ENCODE peak calls at places on chromosomes 5 and 9, in seven cellular contexts. Z is esophagus squamous epithelium; Q is SJSA1; U is neural progenitor cell; B is CD4-positive, CD25-positive, alpha-beta regulatory T cell; K is endothelial cell of umbilical vein; X is AG04450. S is an unnamed sample.

GRCh38 chr5:120734033-120734432 is 269.9 kb downstream of the PRR16 start:
- DNase-seq in Z (no peak), Q (no peak), U (peak), B (no peak), K (no peak), X (no peak), S (no peak)

GRCh38 chr9:37311938-37312730 is 110.4 kb upstream of the GRHPR start:
- DNase-seq in Z (no peak), Q (no peak), U (no peak), B (no peak), K (no peak), X (peak), S (peak)

GRCh38 chr5:143315929-143316328 is 87.6 kb downstream of the NR3C1 start:
- DNase-seq in Z (no peak), Q (peak), U (peak), B (no peak), K (no peak), X (no peak), S (no peak)

GRCh38 chr5:143051244-143052058 is 281.3 kb downstream of the ARHGAP26 start:
- DNase-seq in Z (no peak), Q (no peak), U (no peak), B (no peak), K (no peak), X (peak), S (no peak)

GRCh38 chr5:168578506-168579205 is 512 bp downstream of the PANK3 start:
- DNase-seq in Z (peak), Q (peak), U (no peak), B (no peak), K (no peak), X (peak), S (no peak)

GRCh38 chr9:75083188-75083976 is 4.6 kb downstream of the NMRK1 start:
- DNase-seq in Z (no peak), Q (no peak), U (peak), B (no peak), K (no peak), X (no peak), S (no peak)

GRCh38 chr5:16131878-16132277 is 47.7 kb downstream of the MARCHF11 start:
- DNase-seq in Z (no peak), Q (no peak), U (no peak), B (no peak), K (no peak), X (no peak), S (no peak)

GRCh38 chr9:93224591-93224990 is 40.7 kb downstream of the WNK2 start:
- DNase-seq in Z (no peak), Q (no peak), U (no peak), B (no peak), K (no peak), X (no peak), S (peak)

GRCh38 chr5:54533541-54534179 is 16.1 kb downstream of the SNX18 start:
- DNase-seq in Z (no peak), Q (no peak), U (peak), B (no peak), K (peak), X (no peak), S (no peak)

GRCh38 chr9:127175764-127176163 is 53.3 kb upstream of the ANGPTL2 start:
- DNase-seq in Z (no peak), Q (no peak), U (no peak), B (no peak), K (no peak), X (no peak), S (no peak)

GRCh38 chr9:127445851-127446719 is 5.1 kb downstream of the RPL12 start:
- DNase-seq in Z (no peak), Q (no peak), U (no peak), B (no peak), K (no peak), X (no peak), S (no peak)

GRCh38 chr9:124449381-124450151 is 685 bp upstream of the ADGRD2 start:
- DNase-seq in Z (no peak), Q (no peak), U (no peak), B (no peak), K (no peak), X (no peak), S (no peak)

GRCh38 chr9:136577941-136578619 is 32.2 kb upstream of the NOTCH1 start:
- DNase-seq in Z (no peak), Q (no peak), U (no peak), B (no peak), K (no peak), X (no peak), S (no peak)

GRCh38 chr5:60334281-60334713 is 365.7 kb downstream of the DEPDC1B start:
- DNase-seq in Z (no peak), Q (no peak), U (no peak), B (no peak), K (no peak), X (no peak), S (peak)

GRCh38 chr9:114163517-114163924 is 8.2 kb downstream of the COL27A1 start:
- DNase-seq in Z (no peak), Q (peak), U (peak), B (no peak), K (peak), X (no peak), S (no peak)

GRCh38 chr9:77588319-77588937 is 59.7 kb downstream of the GNA14 start:
- DNase-seq in Z (no peak), Q (peak), U (peak), B (no peak), K (peak), X (peak), S (peak)

GRCh38 chr9:94480205-94480604 is 74.7 kb upstream of the PCAT7 start:
- DNase-seq in Z (no peak), Q (no peak), U (no peak), B (no peak), K (no peak), X (no peak), S (no peak)

GRCh38 chr9:7053903-7054302 is 296.1 kb downstream of the KDM4C start:
- DNase-seq in Z (no peak), Q (no peak), U (no peak), B (no peak), K (no peak), X (no peak), S (no peak)

GRCh38 chr9:134127065-134127580 is 8.8 kb upstream of the WDR5 start:
- DNase-seq in Z (no peak), Q (no peak), U (no peak), B (no peak), K (no peak), X (no peak), S (no peak)

GRCh38 chr5:170821257-170821800 is 37.8 kb downstream of the GABRP start:
- DNase-seq in Z (no peak), Q (no peak), U (no peak), B (no peak), K (no peak), X (no peak), S (no peak)

GRCh38 chr5:18507114-18507513 is 872.9 kb downstream of the TAF11L14 start:
- DNase-seq in Z (no peak), Q (no peak), U (no peak), B (no peak), K (no peak), X (no peak), S (no peak)

GRCh38 chr9:114098021-114098659 is 952 bp downstream of the KIF12 start:
- DNase-seq in Z (no peak), Q (no peak), U (peak), B (no peak), K (no peak), X (no peak), S (no peak)

GRCh38 chr5:82222597-82223574 is 55.3 kb downstream of the RPS23 start:
- DNase-seq in Z (no peak), Q (no peak), U (no peak), B (no peak), K (no peak), X (no peak), S (no peak)

GRCh38 chr9:134062461-134063087 is 5.3 kb downstream of the BRD3 start:
- DNase-seq in Z (no peak), Q (no peak), U (no peak), B (no peak), K (no peak), X (no peak), S (no peak)

GRCh38 chr5:65142511-65143011 is 339.2 kb downstream of the ADAMTS6 start:
- DNase-seq in Z (no peak), Q (peak), U (peak), B (no peak), K (peak), X (no peak), S (no peak)

GRCh38 chr9:115193777-115194176 is 75.8 kb upstream of the TNC start:
- DNase-seq in Z (no peak), Q (no peak), U (peak), B (no peak), K (no peak), X (no peak), S (no peak)

GRCh38 chr5:55218966-55219365 is 8.1 kb downstream of the MCIDAS start:
- DNase-seq in Z (no peak), Q (no peak), U (no peak), B (no peak), K (no peak), X (no peak), S (no peak)

GRCh38 chr5:109192543-109193281 is 217.1 kb downstream of the PJA2 start:
- DNase-seq in Z (no peak), Q (no peak), U (no peak), B (no peak), K (no peak), X (no peak), S (no peak)

GRCh38 chr5:32018476-32019436 is 155.4 kb downstream of the GOLPH3 start:
- DNase-seq in Z (no peak), Q (no peak), U (no peak), B (no peak), K (no peak), X (no peak), S (no peak)

GRCh38 chr5:166430491-166431319 is 1860.7 kb upstream of the WWC1 start:
- DNase-seq in Z (no peak), Q (no peak), U (peak), B (no peak), K (no peak), X (no peak), S (no peak)

GRCh38 chr5:54195701-54196100 is 114.7 kb downstream of the ARL15 start:
- DNase-seq in Z (no peak), Q (no peak), U (no peak), B (no peak), K (no peak), X (no peak), S (no peak)

GRCh38 chr9:128275198-128276007 is at the start of gene GOLGA2:
- DNase-seq in Z (no peak), Q (peak), U (peak), B (no peak), K (peak), X (no peak), S (no peak)

GRCh38 chr5:168663276-168664004 is 84.3 kb upstream of the PANK3 start:
- DNase-seq in Z (no peak), Q (no peak), U (no peak), B (no peak), K (no peak), X (no peak), S (no peak)

GRCh38 chr9:93642961-93643360 is 66.6 kb downstream of the PHF2 start:
- DNase-seq in Z (no peak), Q (peak), U (no peak), B (no peak), K (no peak), X (peak), S (no peak)

GRCh38 chr5:16853511-16853910 is 82.6 kb downstream of the MYO10 start:
- DNase-seq in Z (no peak), Q (no peak), U (no peak), B (no peak), K (no peak), X (no peak), S (no peak)

GRCh38 chr5:135296900-135297816 is 101.9 kb downstream of the MACROH2A1 start:
- DNase-seq in Z (no peak), Q (no peak), U (no peak), B (no peak), K (no peak), X (no peak), S (no peak)

GRCh38 chr5:4082966-4083564 is 487.4 kb downstream of the IRX1 start:
- DNase-seq in Z (no peak), Q (no peak), U (no peak), B (no peak), K (no peak), X (no peak), S (peak)

GRCh38 chr9:96392263-96392662 is 8.8 kb upstream of the SLC35D2 start:
- DNase-seq in Z (no peak), Q (no peak), U (no peak), B (no peak), K (no peak), X (no peak), S (no peak)

DNA sequence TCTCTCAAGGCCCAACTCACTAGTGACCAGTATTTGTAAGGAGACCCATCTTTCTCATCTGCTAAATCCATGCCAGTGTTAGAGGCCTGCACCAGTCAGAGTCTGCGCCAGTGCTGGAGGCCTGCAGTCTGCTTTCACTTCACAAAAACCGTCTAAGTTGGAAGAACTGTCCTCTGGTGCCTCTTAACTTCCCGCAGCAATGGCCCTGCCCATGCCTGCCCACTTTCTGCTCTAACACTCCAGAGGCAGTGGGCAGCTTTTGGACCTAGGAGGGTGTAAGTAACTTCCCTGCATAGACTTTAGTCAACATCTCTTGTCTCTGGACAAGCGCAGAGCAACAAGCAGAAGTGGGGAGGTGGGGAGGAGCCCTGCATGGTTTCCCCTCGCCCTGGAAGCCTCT is 152.9 kb downstream of the AUH start:
- DNase-seq in Z (no peak), Q (no peak), U (no peak), B (no peak), K (no peak), X (no peak), S (no peak)
- H3K27ac ChIP-seq in Z (no peak), Q (no peak), U (no peak), B (no peak), K (no peak), X (no peak), S (no peak)

GRCh38 chr5:57199866-57200265 is 26.0 kb downstream of the GPBP1 start:
- DNase-seq in Z (no peak), Q (no peak), U (no peak), B (no peak), K (no peak), X (no peak), S (no peak)
- H3K4me3 ChIP-seq in Z (no peak), Q (no peak), U (no peak), B (peak), K (no peak), X (no peak), S (peak)

GRCh38 chr5:149657324-149657723 is 72.8 kb upstream of the PPARGC1B start:
- DNase-seq in Z (no peak), Q (no peak), U (no peak), B (no peak), K (no peak), X (no peak), S (no peak)
- H3K27ac ChIP-seq in Z (no peak), Q (no peak), U (no peak), B (no peak), K (no peak), X (no peak), S (no peak)

GRCh38 chr5:79397080-79397479 is 116.9 kb downstream of the HOMER1 start:
- DNase-seq in Z (no peak), Q (no peak), U (no peak), B (no peak), K (no peak), X (no peak), S (no peak)
- H3K4me3 ChIP-seq in Z (no peak), Q (no peak), U (no peak), B (no peak), K (no peak), X (no peak), S (no peak)

GRCh38 chr9:112063151-112063550 is 111.9 kb downstream of the SUSD1 start:
- DNase-seq in Z (no peak), Q (no peak), U (no peak), B (no peak), K (no peak), X (no peak), S (no peak)

GRCh38 chr9:112061152-112061740 is 113.9 kb downstream of the SUSD1 start:
- DNase-seq in Z (peak), Q (peak), U (no peak), B (no peak), K (peak), X (peak), S (peak)

GRCh38 chr9:112059980-112060348 is 115.1 kb downstream of the SUSD1 start:
- DNase-seq in Z (no peak), Q (no peak), U (no peak), B (no peak), K (no peak), X (no peak), S (no peak)

GRCh38 chr9:112056986-112057385 is 118.1 kb downstream of the SUSD1 start:
- DNase-seq in Z (no peak), Q (no peak), U (no peak), B (no peak), K (no peak), X (no peak), S (no peak)

DNA sequence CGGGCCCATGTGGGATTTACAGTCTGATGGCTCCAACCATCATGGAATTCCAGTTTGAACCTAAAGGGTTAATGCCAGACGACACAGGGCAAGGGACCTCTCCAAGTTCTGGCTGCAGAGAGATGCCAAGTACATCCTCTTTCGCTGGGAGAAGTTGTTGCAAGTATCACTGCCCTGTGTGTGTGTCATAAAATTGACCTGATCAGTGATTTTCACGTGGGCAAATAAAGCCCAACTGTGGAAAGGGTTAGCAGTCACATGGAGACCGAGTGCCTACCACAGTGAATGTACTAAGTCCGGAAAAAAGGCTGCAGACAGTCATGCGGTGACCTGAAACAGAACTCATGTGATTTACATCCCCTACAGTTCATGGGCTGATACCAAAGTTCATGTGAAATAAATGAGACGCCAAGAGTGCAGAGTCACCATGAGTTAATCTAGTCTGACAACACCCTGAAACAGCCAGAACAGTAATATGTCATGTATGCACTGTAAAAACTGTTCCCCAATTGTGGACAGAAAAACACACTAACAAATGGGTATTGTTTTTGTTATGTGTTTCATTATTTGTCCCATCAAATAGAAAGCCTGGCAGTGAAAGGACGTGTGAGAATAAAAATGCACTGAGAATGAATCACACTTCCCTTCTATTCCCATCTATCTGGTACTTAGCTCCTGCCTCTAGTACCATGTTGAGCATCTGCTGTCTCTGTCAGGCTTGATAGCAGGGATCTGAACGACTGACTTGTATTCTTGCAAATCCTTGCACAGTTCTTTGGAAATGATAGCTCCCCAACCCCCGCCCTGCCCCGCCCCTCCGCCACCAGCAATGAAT is 115.7 kb downstream of the SUSD1 start:
- DNase-seq in Z (no peak), Q (peak), U (no peak), B (no peak), K (peak), X (peak), S (peak)
- H3K27ac ChIP-seq in Z (peak), Q (peak), U (no peak), B (no peak), K (peak), X (peak), S (peak)

GRCh38 chr5:149283611-149284480 is 12.2 kb downstream of the AFAP1L1 start:
- DNase-seq in Z (no peak), Q (no peak), U (no peak), B (no peak), K (no peak), X (no peak), S (no peak)

GRCh38 chr5:149288437-149288836 is 16.8 kb downstream of the AFAP1L1 start:
- DNase-seq in Z (no peak), Q (peak), U (no peak), B (no peak), K (peak), X (no peak), S (no peak)

GRCh38 chr5:149284501-149284900 is 12.8 kb downstream of the AFAP1L1 start:
- DNase-seq in Z (no peak), Q (no peak), U (no peak), B (no peak), K (no peak), X (no peak), S (no peak)

GRCh38 chr5:149285153-149285552 is 13.5 kb downstream of the AFAP1L1 start:
- DNase-seq in Z (no peak), Q (no peak), U (no peak), B (no peak), K (no peak), X (no peak), S (peak)

DNA sequence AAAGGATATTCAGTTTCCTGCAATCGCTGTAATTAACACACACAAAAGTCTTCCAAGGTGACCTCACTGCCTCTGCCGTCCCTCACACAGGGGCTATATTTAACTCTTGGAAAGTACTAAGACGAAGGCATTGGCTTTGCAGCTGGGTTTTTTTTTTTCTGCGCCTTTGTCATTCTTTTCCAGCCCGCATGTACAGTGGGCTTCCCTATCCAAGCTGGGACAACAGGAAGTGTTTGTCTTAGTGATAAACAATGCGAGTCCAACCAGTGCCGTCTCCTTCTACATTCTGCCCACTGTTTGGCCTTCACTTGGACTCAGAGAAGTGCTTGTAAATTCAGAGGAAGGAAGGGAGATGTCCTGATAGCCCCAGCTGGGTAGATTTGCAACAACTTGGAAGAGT is 17.6 kb downstream of the AFAP1L1 start:
- DNase-seq in Z (no peak), Q (peak), U (no peak), B (no peak), K (peak), X (no peak), S (no peak)
- H3K4me3 ChIP-seq in Z (no peak), Q (no peak), U (no peak), B (no peak), K (no peak), X (no peak), S (no peak)

S was measured in keratinocyte.